ENCODE peak calls at places on chromosomes 4 and X, in eight cellular contexts. X is uterus, C is IMR-90, I is HepG2, P is ovary, D is kidney, Y is astrocyte, Z is thoracic aorta. W is an unnamed sample.

GRCh38 chr4:55896622-55897021 is 43.2 kb downstream of the EXOC1 start:
- DNase-seq in X (no peak), C (no peak), I (no peak), P (no peak), D (no peak), Y (no peak), Z (no peak), W (no peak)

GRCh38 chr4:48792348-48793006 is 12.4 kb upstream of the FRYL start:
- DNase-seq in X (no peak), C (no peak), I (no peak), P (no peak), D (no peak), Y (no peak), Z (no peak), W (no peak)

GRCh38 chrX:40173662-40174593 is 76.2 kb upstream of the BCOR start:
- DNase-seq in X (peak), C (no peak), I (peak), P (peak), D (no peak), Y (no peak), Z (no peak), W (no peak)

GRCh38 chrX:20280938-20281337 is 14.2 kb upstream of the RPS6KA3 start:
- DNase-seq in X (no peak), C (no peak), I (no peak), P (no peak), D (no peak), Y (no peak), Z (no peak), W (no peak)

GRCh38 chrX:23749576-23749975 is 6.5 kb upstream of the ACOT9 start:
- DNase-seq in X (no peak), C (no peak), I (no peak), P (no peak), D (no peak), Y (no peak), Z (no peak), W (no peak)

GRCh38 chrX:7132335-7133035 is 15.0 kb upstream of the STS start:
- DNase-seq in X (no peak), C (peak), I (peak), P (no peak), D (no peak), Y (peak), Z (no peak), W (peak)

GRCh38 chr4:99404595-99405287 is 30.4 kb downstream of the ADH7 start:
- DNase-seq in X (no peak), C (peak), I (no peak), P (no peak), D (no peak), Y (peak), Z (no peak), W (no peak)

GRCh38 chrX:124736553-124737240 is 390.3 kb downstream of the SH2D1A start:
- DNase-seq in X (no peak), C (no peak), I (no peak), P (no peak), D (peak), Y (no peak), Z (no peak), W (no peak)

GRCh38 chr4:147860960-147861359 is 129.1 kb downstream of the ARHGAP10 start:
- DNase-seq in X (no peak), C (no peak), I (no peak), P (no peak), D (peak), Y (no peak), Z (no peak), W (no peak)

GRCh38 chr4:84582988-84583870 is at the start of gene CDS1:
- DNase-seq in X (no peak), C (no peak), I (no peak), P (peak), D (peak), Y (no peak), Z (no peak), W (no peak)

GRCh38 chrX:67094061-67094460 is 449.8 kb upstream of the AR start:
- DNase-seq in X (no peak), C (no peak), I (no peak), P (no peak), D (no peak), Y (no peak), Z (no peak), W (no peak)

GRCh38 chrX:9471571-9471985 is 6.7 kb downstream of the TBL1X start:
- DNase-seq in X (no peak), C (peak), I (peak), P (no peak), D (no peak), Y (no peak), Z (no peak), W (no peak)

GRCh38 chr4:148007303-148007702 is 275.4 kb downstream of the ARHGAP10 start:
- DNase-seq in X (peak), C (peak), I (no peak), P (no peak), D (no peak), Y (peak), Z (no peak), W (no peak)

GRCh38 chrX:153970398-153971123 is 1.1 kb downstream of the HCFC1 start:
- DNase-seq in X (peak), C (peak), I (peak), P (peak), D (peak), Y (peak), Z (no peak), W (no peak)

GRCh38 chr4:104420766-104421165 is 73.9 kb downstream of the CXXC4 start:
- DNase-seq in X (no peak), C (no peak), I (no peak), P (no peak), D (no peak), Y (peak), Z (no peak), W (no peak)

DNA sequence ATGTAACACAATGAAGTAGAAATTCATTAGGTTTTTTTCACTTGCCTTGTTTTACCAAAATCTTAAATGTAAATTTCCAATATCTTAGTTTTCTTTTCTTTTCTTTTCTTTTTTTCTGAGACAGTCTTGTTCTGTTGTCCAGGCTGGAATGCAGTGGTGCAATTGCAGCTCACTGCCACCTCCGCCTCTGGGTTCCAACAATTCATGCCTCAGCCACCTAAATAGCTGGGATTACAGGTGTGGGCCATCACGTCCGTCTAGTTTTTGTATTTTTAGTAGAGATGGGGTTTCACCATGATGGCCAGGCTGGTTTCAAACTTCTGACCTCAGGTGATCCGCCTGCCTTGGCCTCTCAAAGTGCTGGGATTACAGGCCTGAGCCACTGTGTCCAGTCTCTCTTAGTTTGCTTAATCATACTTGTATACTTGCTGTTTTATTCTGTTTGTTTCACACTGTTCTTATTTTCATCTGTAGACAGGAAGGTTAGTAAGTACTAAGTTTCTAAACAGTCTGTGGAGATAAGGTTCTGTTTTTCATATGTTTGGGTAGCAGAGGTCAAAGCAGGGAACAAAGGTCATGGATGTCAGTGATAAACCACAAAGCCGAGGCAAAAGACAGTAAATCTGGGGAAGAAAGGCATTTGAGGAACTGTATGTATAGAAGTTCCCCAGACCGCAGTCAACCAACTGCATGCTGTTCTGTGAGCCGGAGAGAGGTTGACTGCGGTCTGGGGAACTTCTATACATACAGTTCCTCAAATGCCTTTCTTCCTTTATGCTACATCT is 129.1 kb downstream of the CBR4 start:
- DNase-seq in X (no peak), C (no peak), I (peak), P (no peak), D (no peak), Y (no peak), Z (no peak), W (no peak)
- H3K27ac ChIP-seq in X (peak), C (peak), I (no peak), P (no peak), D (no peak), Y (peak), Z (peak), W (no peak)

GRCh38 chr4:161505141-161505540 is 658.7 kb downstream of the FSTL5 start:
- DNase-seq in X (no peak), C (no peak), I (no peak), P (no peak), D (no peak), Y (no peak), Z (no peak), W (no peak)
- H3K27ac ChIP-seq in X (no peak), C (no peak), I (no peak), P (no peak), D (no peak), Y (no peak), Z (no peak), W (no peak)

GRCh38 chr4:7042697-7043464 is at the start of gene TADA2B:
- DNase-seq in X (peak), C (peak), I (peak), P (peak), D (peak), Y (peak), Z (peak), W (peak)
- H3K27ac ChIP-seq in X (peak), C (peak), I (peak), P (peak), D (peak), Y (peak), Z (peak), W (peak)

GRCh38 chr4:6898763-6899162 is 10.9 kb upstream of the TBC1D14 start:
- DNase-seq in X (no peak), C (no peak), I (no peak), P (no peak), D (no peak), Y (no peak), Z (no peak), W (no peak)
- H3K27ac ChIP-seq in X (no peak), C (no peak), I (peak), P (no peak), D (no peak), Y (no peak), Z (no peak), W (no peak)

GRCh38 chr4:159024828-159025227 is 78.1 kb upstream of the RAPGEF2 start:
- DNase-seq in X (no peak), C (no peak), I (no peak), P (no peak), D (no peak), Y (no peak), Z (no peak), W (no peak)
- H3K27ac ChIP-seq in X (no peak), C (no peak), I (no peak), P (no peak), D (no peak), Y (no peak), Z (no peak), W (no peak)

GRCh38 chrX:84729408-84729807 is 227.2 kb upstream of the HDX start:
- DNase-seq in X (no peak), C (no peak), I (no peak), P (no peak), D (no peak), Y (no peak), Z (no peak), W (no peak)

GRCh38 chrX:84729809-84730208 is 227.6 kb upstream of the HDX start:
- DNase-seq in X (no peak), C (peak), I (peak), P (no peak), D (peak), Y (no peak), Z (no peak), W (no peak)

GRCh38 chrX:84721416-84721815 is 219.2 kb upstream of the HDX start:
- DNase-seq in X (no peak), C (no peak), I (no peak), P (no peak), D (no peak), Y (no peak), Z (no peak), W (no peak)

GRCh38 chrX:84724576-84724975 is 222.3 kb upstream of the HDX start:
- DNase-seq in X (no peak), C (no peak), I (no peak), P (no peak), D (no peak), Y (no peak), Z (no peak), W (no peak)
- H3K27ac ChIP-seq in X (no peak), C (no peak), I (no peak), P (no peak), D (no peak), Y (no peak), Z (no peak), W (no peak)

GRCh38 chr4:39085891-39086290 is 23.9 kb downstream of the KLHL5 start:
- DNase-seq in X (no peak), C (no peak), I (no peak), P (no peak), D (no peak), Y (peak), Z (no peak), W (no peak)
- H3K27ac ChIP-seq in X (no peak), C (no peak), I (no peak), P (no peak), D (no peak), Y (no peak), Z (no peak), W (no peak)